ENCODE peak calls at places on chromosomes 12 and 14, in nine cellular contexts. One of them, this sample, is unnamed.

GRCh38 chr14:68970096-68970612 is 8.9 kb downstream of the ACTN1 start:
- DNase-seq in pancreas: no peak
- DNase-seq in psoas muscle: no peak
- DNase-seq in esophagus muscularis mucosa: no peak
- DNase-seq in HL-60: no peak
- DNase-seq in lower lobe of right lung: no peak
- DNase-seq in cardiac muscle cell: no peak
- DNase-seq in CD8-positive, alpha-beta T cell: peak
- DNase-seq in uterus: peak
- DNase-seq in this sample: no peak

GRCh38 chr12:124605150-124605549 is 37.7 kb upstream of the NCOR2 start:
- DNase-seq in pancreas: no peak
- DNase-seq in psoas muscle: no peak
- DNase-seq in esophagus muscularis mucosa: no peak
- DNase-seq in HL-60: no peak
- DNase-seq in lower lobe of right lung: no peak
- DNase-seq in cardiac muscle cell: no peak
- DNase-seq in CD8-positive, alpha-beta T cell: no peak
- DNase-seq in uterus: no peak
- DNase-seq in this sample: no peak

GRCh38 chr14:105167303-105168092 is 1.1 kb downstream of the JAG2 start:
- DNase-seq in pancreas: no peak
- DNase-seq in psoas muscle: no peak
- DNase-seq in esophagus muscularis mucosa: no peak
- DNase-seq in HL-60: no peak
- DNase-seq in lower lobe of right lung: peak
- DNase-seq in cardiac muscle cell: peak
- DNase-seq in CD8-positive, alpha-beta T cell: no peak
- DNase-seq in uterus: no peak
- DNase-seq in this sample: no peak

GRCh38 chr12:5305861-5306545 is 125.9 kb upstream of the NTF3 start:
- DNase-seq in pancreas: no peak
- DNase-seq in psoas muscle: no peak
- DNase-seq in esophagus muscularis mucosa: no peak
- DNase-seq in HL-60: no peak
- DNase-seq in lower lobe of right lung: no peak
- DNase-seq in cardiac muscle cell: no peak
- DNase-seq in CD8-positive, alpha-beta T cell: no peak
- DNase-seq in uterus: no peak
- DNase-seq in this sample: no peak

GRCh38 chr12:51021694-51022093 is 4.5 kb downstream of the SLC11A2 start:
- DNase-seq in pancreas: no peak
- DNase-seq in psoas muscle: no peak
- DNase-seq in esophagus muscularis mucosa: no peak
- DNase-seq in HL-60: no peak
- DNase-seq in lower lobe of right lung: no peak
- DNase-seq in cardiac muscle cell: no peak
- DNase-seq in CD8-positive, alpha-beta T cell: no peak
- DNase-seq in uterus: no peak
- DNase-seq in this sample: no peak

GRCh38 chr14:74685054-74685453 is 27.8 kb downstream of the AREL1 start:
- DNase-seq in pancreas: no peak
- DNase-seq in psoas muscle: no peak
- DNase-seq in esophagus muscularis mucosa: no peak
- DNase-seq in HL-60: peak
- DNase-seq in lower lobe of right lung: no peak
- DNase-seq in cardiac muscle cell: no peak
- DNase-seq in CD8-positive, alpha-beta T cell: no peak
- DNase-seq in uterus: no peak
- DNase-seq in this sample: no peak

GRCh38 chr12:118986043-118986442 is 4.7 kb downstream of the SRRM4 start:
- DNase-seq in pancreas: no peak
- DNase-seq in psoas muscle: no peak
- DNase-seq in esophagus muscularis mucosa: no peak
- DNase-seq in HL-60: no peak
- DNase-seq in lower lobe of right lung: no peak
- DNase-seq in cardiac muscle cell: no peak
- DNase-seq in CD8-positive, alpha-beta T cell: no peak
- DNase-seq in uterus: no peak
- DNase-seq in this sample: no peak

GRCh38 chr12:110741795-110742717 is 635 bp downstream of the PPP1CC start:
- DNase-seq in pancreas: no peak
- DNase-seq in psoas muscle: peak
- DNase-seq in esophagus muscularis mucosa: no peak
- DNase-seq in HL-60: peak
- DNase-seq in lower lobe of right lung: peak
- DNase-seq in cardiac muscle cell: peak
- DNase-seq in CD8-positive, alpha-beta T cell: no peak
- DNase-seq in uterus: peak
- DNase-seq in this sample: peak

GRCh38 chr14:47422191-47422590 is 253.2 kb downstream of the MDGA2 start:
- DNase-seq in pancreas: no peak
- DNase-seq in psoas muscle: no peak
- DNase-seq in esophagus muscularis mucosa: no peak
- DNase-seq in HL-60: no peak
- DNase-seq in lower lobe of right lung: no peak
- DNase-seq in cardiac muscle cell: no peak
- DNase-seq in CD8-positive, alpha-beta T cell: no peak
- DNase-seq in uterus: no peak
- DNase-seq in this sample: no peak

DNA sequence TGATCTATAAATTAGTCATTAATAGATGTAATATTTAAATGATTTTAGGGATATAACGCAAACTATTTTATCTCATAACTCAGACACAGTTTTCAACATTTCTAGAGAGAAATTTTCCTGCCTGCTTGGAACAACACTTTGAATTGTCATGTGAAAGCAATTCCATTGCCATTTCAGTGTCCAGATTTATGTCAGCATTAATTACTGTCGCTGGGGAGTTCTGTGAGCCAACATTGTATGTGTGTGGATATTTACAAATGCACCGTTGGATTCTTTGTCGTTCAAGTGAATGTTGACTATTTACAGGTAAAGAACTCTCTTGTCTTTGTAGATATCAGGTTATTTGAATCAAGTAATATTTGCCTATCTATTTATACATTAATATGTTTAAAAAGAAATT is 465.3 kb upstream of the RGS6 start:
- DNase-seq in pancreas: no peak
- DNase-seq in psoas muscle: no peak
- DNase-seq in esophagus muscularis mucosa: no peak
- DNase-seq in HL-60: no peak
- DNase-seq in lower lobe of right lung: no peak
- DNase-seq in cardiac muscle cell: no peak
- DNase-seq in CD8-positive, alpha-beta T cell: no peak
- DNase-seq in uterus: no peak
- DNase-seq in this sample: no peak
- H3K4me3 ChIP-seq in pancreas: no peak
- H3K4me3 ChIP-seq in psoas muscle: no peak
- H3K4me3 ChIP-seq in esophagus muscularis mucosa: no peak
- H3K4me3 ChIP-seq in HL-60: no peak
- H3K4me3 ChIP-seq in lower lobe of right lung: no peak
- H3K4me3 ChIP-seq in cardiac muscle cell: no peak
- H3K4me3 ChIP-seq in CD8-positive, alpha-beta T cell: no peak
- H3K4me3 ChIP-seq in uterus: no peak
- H3K4me3 ChIP-seq in this sample: peak

DNA sequence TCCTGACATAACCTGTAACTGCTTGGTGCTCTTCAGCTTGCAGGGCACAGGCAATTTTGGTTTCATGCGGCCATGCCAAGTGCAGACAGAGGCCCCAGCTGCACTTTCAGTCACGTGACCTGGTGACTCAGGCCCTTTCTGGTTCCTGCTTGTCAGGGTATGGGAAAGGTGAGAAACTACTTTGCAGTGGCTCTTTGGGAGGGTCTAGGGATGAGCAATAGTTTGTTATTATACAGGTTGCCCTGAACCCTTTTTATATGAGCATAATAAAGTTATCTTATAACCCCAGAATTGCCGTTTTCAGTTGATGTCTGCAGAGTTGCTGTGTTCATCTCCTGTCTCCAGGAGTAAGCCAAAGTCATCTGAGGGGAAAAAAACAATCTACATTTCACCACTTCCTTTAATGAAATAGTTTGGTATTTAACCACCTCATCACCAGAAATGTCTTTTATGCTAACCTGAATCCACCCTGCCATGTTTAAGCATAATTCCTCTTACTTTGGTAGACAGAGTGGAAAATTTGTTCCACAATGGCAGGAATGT is 30.9 kb upstream of the EMP1 start:
- DNase-seq in pancreas: no peak
- DNase-seq in psoas muscle: peak
- DNase-seq in esophagus muscularis mucosa: no peak
- DNase-seq in HL-60: peak
- DNase-seq in lower lobe of right lung: peak
- DNase-seq in cardiac muscle cell: no peak
- DNase-seq in CD8-positive, alpha-beta T cell: no peak
- DNase-seq in uterus: peak
- DNase-seq in this sample: peak
- H3K27ac ChIP-seq in pancreas: no peak
- H3K27ac ChIP-seq in psoas muscle: no peak
- H3K27ac ChIP-seq in esophagus muscularis mucosa: no peak
- H3K27ac ChIP-seq in HL-60: peak
- H3K27ac ChIP-seq in lower lobe of right lung: peak
- H3K27ac ChIP-seq in cardiac muscle cell: no peak
- H3K27ac ChIP-seq in CD8-positive, alpha-beta T cell: no peak
- H3K27ac ChIP-seq in uterus: no peak
- H3K27ac ChIP-seq in this sample: no peak

GRCh38 chr12:57123813-57124212 is 4.5 kb upstream of the LRP1 start:
- DNase-seq in pancreas: no peak
- DNase-seq in psoas muscle: no peak
- DNase-seq in esophagus muscularis mucosa: no peak
- DNase-seq in HL-60: no peak
- DNase-seq in lower lobe of right lung: no peak
- DNase-seq in cardiac muscle cell: no peak
- DNase-seq in CD8-positive, alpha-beta T cell: no peak
- DNase-seq in uterus: no peak
- DNase-seq in this sample: no peak

GRCh38 chr12:57126561-57126960 is 1.7 kb upstream of the LRP1 start:
- DNase-seq in pancreas: no peak
- DNase-seq in psoas muscle: no peak
- DNase-seq in esophagus muscularis mucosa: no peak
- DNase-seq in HL-60: no peak
- DNase-seq in lower lobe of right lung: no peak
- DNase-seq in cardiac muscle cell: no peak
- DNase-seq in CD8-positive, alpha-beta T cell: no peak
- DNase-seq in uterus: no peak
- DNase-seq in this sample: no peak

GRCh38 chr12:57127101-57127709 is 1.1 kb upstream of the LRP1 start:
- DNase-seq in pancreas: peak
- DNase-seq in psoas muscle: peak
- DNase-seq in esophagus muscularis mucosa: no peak
- DNase-seq in HL-60: peak
- DNase-seq in lower lobe of right lung: peak
- DNase-seq in cardiac muscle cell: peak
- DNase-seq in CD8-positive, alpha-beta T cell: no peak
- DNase-seq in uterus: peak
- DNase-seq in this sample: peak

GRCh38 chr12:57126061-57126460 is 2.2 kb upstream of the LRP1 start:
- DNase-seq in pancreas: no peak
- DNase-seq in psoas muscle: no peak
- DNase-seq in esophagus muscularis mucosa: no peak
- DNase-seq in HL-60: no peak
- DNase-seq in lower lobe of right lung: no peak
- DNase-seq in cardiac muscle cell: no peak
- DNase-seq in CD8-positive, alpha-beta T cell: no peak
- DNase-seq in uterus: no peak
- DNase-seq in this sample: no peak

GRCh38 chr12:57124259-57124877 is 3.9 kb upstream of the LRP1 start:
- DNase-seq in pancreas: no peak
- DNase-seq in psoas muscle: peak
- DNase-seq in esophagus muscularis mucosa: no peak
- DNase-seq in HL-60: peak
- DNase-seq in lower lobe of right lung: no peak
- DNase-seq in cardiac muscle cell: peak
- DNase-seq in CD8-positive, alpha-beta T cell: peak
- DNase-seq in uterus: peak
- DNase-seq in this sample: peak
- TF ChIP-seq CTCF in pancreas: peak
- TF ChIP-seq CTCF in psoas muscle: peak
- TF ChIP-seq CTCF in esophagus muscularis mucosa: peak
- TF ChIP-seq CTCF in HL-60: peak
- TF ChIP-seq CTCF in lower lobe of right lung: peak
- TF ChIP-seq CTCF in cardiac muscle cell: peak
- TF ChIP-seq CTCF in CD8-positive, alpha-beta T cell: peak
- TF ChIP-seq CTCF in uterus: peak
- TF ChIP-seq CTCF in this sample: peak

DNA sequence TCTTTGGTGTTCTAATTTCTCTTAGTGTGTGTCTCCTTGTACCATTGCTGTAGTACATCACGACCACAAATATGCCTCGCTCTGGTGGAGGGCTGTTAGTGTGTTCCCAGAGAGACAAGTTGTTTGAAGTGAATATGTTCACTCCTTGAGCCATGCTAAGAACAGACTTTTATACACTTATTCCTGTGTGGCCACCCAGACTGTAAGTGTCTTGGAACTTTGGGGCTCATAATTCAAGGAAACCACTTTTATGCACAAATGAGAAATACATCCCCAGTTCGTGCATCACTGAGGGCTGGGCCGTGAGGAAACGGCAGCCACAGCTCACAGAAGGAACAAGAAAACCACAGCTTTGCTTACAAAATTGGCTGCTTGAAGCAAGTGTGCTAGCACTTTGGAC is 362.1 kb upstream of the DDHD1 start:
- DNase-seq in pancreas: no peak
- DNase-seq in psoas muscle: no peak
- DNase-seq in esophagus muscularis mucosa: no peak
- DNase-seq in HL-60: no peak
- DNase-seq in lower lobe of right lung: no peak
- DNase-seq in cardiac muscle cell: no peak
- DNase-seq in CD8-positive, alpha-beta T cell: no peak
- DNase-seq in uterus: no peak
- DNase-seq in this sample: no peak
- H3K4me3 ChIP-seq in pancreas: no peak
- H3K4me3 ChIP-seq in psoas muscle: no peak
- H3K4me3 ChIP-seq in esophagus muscularis mucosa: no peak
- H3K4me3 ChIP-seq in HL-60: no peak
- H3K4me3 ChIP-seq in lower lobe of right lung: no peak
- H3K4me3 ChIP-seq in cardiac muscle cell: no peak
- H3K4me3 ChIP-seq in CD8-positive, alpha-beta T cell: no peak
- H3K4me3 ChIP-seq in uterus: no peak
- H3K4me3 ChIP-seq in this sample: no peak

GRCh38 chr12:90091809-90092208 is 383.2 kb upstream of the ATP2B1 start:
- DNase-seq in pancreas: no peak
- DNase-seq in psoas muscle: no peak
- DNase-seq in esophagus muscularis mucosa: no peak
- DNase-seq in HL-60: no peak
- DNase-seq in lower lobe of right lung: no peak
- DNase-seq in cardiac muscle cell: no peak
- DNase-seq in CD8-positive, alpha-beta T cell: no peak
- DNase-seq in uterus: no peak
- DNase-seq in this sample: no peak
- H3K27ac ChIP-seq in pancreas: no peak
- H3K27ac ChIP-seq in psoas muscle: peak
- H3K27ac ChIP-seq in esophagus muscularis mucosa: no peak
- H3K27ac ChIP-seq in HL-60: no peak
- H3K27ac ChIP-seq in lower lobe of right lung: no peak
- H3K27ac ChIP-seq in cardiac muscle cell: no peak
- H3K27ac ChIP-seq in CD8-positive, alpha-beta T cell: no peak
- H3K27ac ChIP-seq in uterus: no peak
- H3K27ac ChIP-seq in this sample: no peak

This sample was measured in dorsolateral prefrontal cortex.